ENCODE peak calls at places on chromosomes 5 and 9, in eight cellular contexts. P, I, U, R, F, C, Q and M are unnamed samples.

GRCh38 chr5:136808756-136809155 is 443.4 kb upstream of the TRPC7 start:
- DNase-seq in F (no peak), R (no peak), P (no peak), U (no peak), Q (no peak), C (no peak), I (no peak), M (no peak)

GRCh38 chr9:98897745-98898144 is 46.0 kb upstream of the COL15A1 start:
- DNase-seq in Q (no peak), R (no peak), I (no peak), C (no peak), P (no peak), F (peak; percentile 58), U (no peak), M (no peak)

GRCh38 chr9:90365646-90366045 is 277.0 kb downstream of the DIRAS2 start:
- DNase-seq in U (no peak), Q (no peak), F (no peak), I (no peak), R (no peak), C (peak; percentile 53), P (no peak), M (no peak)

GRCh38 chr9:134678671-134679443 is 37.3 kb downstream of the COL5A1 start:
- DNase-seq in U (no peak), Q (no peak), R (no peak), P (no peak), F (no peak), I (no peak), C (no peak), M (no peak)

GRCh38 chr5:98927242-98927987 is 1.4 kb downstream of the CHD1 start:
- DNase-seq in Q (peak; percentile 47), C (peak; percentile 30), I (peak; percentile 18), R (peak; percentile 45), P (no peak), U (peak; percentile 82), F (peak; percentile 71), M (peak; percentile 67)

GRCh38 chr9:36442710-36443109 is 42.6 kb upstream of the RNF38 start:
- DNase-seq in I (no peak), C (no peak), Q (no peak), P (no peak), U (no peak), R (no peak), F (no peak), M (no peak)

GRCh38 chr5:179889885-179890284 is 17.8 kb downstream of the TBC1D9B start:
- DNase-seq in C (no peak), I (no peak), Q (no peak), F (no peak), R (no peak), U (no peak), P (no peak), M (no peak)

GRCh38 chr9:130118841-130119520 is 53.2 kb upstream of the NCS1 start:
- DNase-seq in R (peak; percentile 41), Q (no peak), C (peak; percentile 87), P (no peak), F (no peak), U (peak; percentile 66), I (no peak), M (no peak)

GRCh38 chr5:179912951-179913350 is 5.3 kb upstream of the TBC1D9B start:
- DNase-seq in P (no peak), F (no peak), R (no peak), U (no peak), I (no peak), C (no peak), Q (no peak), M (no peak)

GRCh38 chr5:59829389-59829788 is 64.1 kb downstream of the PDE4D start:
- DNase-seq in C (no peak), P (no peak), I (no peak), Q (no peak), F (no peak), R (no peak), U (peak; percentile 48), M (no peak)

GRCh38 chr5:125326114-125326513 is 579.7 kb upstream of the ZNF608 start:
- DNase-seq in R (no peak), P (no peak), F (peak; percentile 52), Q (no peak), I (no peak), C (peak; percentile 47), U (peak; percentile 77), M (peak; percentile 55)

GRCh38 chr9:135919318-135919717 is 12.0 kb upstream of the CAMSAP1 start:
- DNase-seq in Q (no peak), F (no peak), I (no peak), P (no peak), R (no peak), U (no peak), C (no peak), M (no peak)

GRCh38 chr5:180799902-180800801 is 2.5 kb downstream of the MGAT1 start:
- DNase-seq in P (no peak), C (no peak), F (peak; percentile 92), R (no peak), I (no peak), Q (no peak), U (peak; percentile 89), M (no peak)

GRCh38 chr9:99050292-99050911 is 54.5 kb upstream of the TGFBR1 start:
- DNase-seq in Q (no peak), C (no peak), P (no peak), I (no peak), R (no peak), F (peak; percentile 86), U (peak; percentile 82), M (peak; percentile 48)

GRCh38 chr5:152511531-152512132 is 106.6 kb upstream of the NMUR2 start:
- DNase-seq in I (no peak), F (no peak), P (no peak), Q (no peak), U (no peak), C (no peak), R (peak; percentile 70), M (no peak)

GRCh38 chr9:131366745-131367401 is 27.0 kb upstream of the PRRC2B start:
- DNase-seq in U (peak; percentile 55), P (no peak), F (peak; percentile 52), Q (no peak), R (peak; percentile 73), C (peak; percentile 63), I (peak; percentile 68), M (peak; percentile 69)
- TF ChIP-seq EZH2phosphoT487 in U (no peak), P (no peak), F (no peak), Q (no peak), R (no peak), C (no peak), I (no peak), M (no peak)

GRCh38 chr5:57193757-57194413 is 20.0 kb downstream of the GPBP1 start:
- DNase-seq in I (no peak), Q (no peak), P (no peak), U (no peak), C (no peak), F (no peak), R (no peak), M (no peak)

GRCh38 chr5:57194653-57195052 is 20.8 kb downstream of the GPBP1 start:
- DNase-seq in U (no peak), C (no peak), R (no peak), P (no peak), Q (no peak), I (no peak), F (no peak), M (no peak)

GRCh38 chr5:57191163-57191562 is 17.3 kb downstream of the GPBP1 start:
- DNase-seq in C (no peak), Q (no peak), R (no peak), I (no peak), F (no peak), P (no peak), U (no peak), M (no peak)

GRCh38 chr5:57191986-57192385 is 18.1 kb downstream of the GPBP1 start:
- DNase-seq in F (no peak), C (no peak), Q (peak; percentile 45), R (no peak), U (no peak), I (no peak), P (no peak), M (no peak)

DNA sequence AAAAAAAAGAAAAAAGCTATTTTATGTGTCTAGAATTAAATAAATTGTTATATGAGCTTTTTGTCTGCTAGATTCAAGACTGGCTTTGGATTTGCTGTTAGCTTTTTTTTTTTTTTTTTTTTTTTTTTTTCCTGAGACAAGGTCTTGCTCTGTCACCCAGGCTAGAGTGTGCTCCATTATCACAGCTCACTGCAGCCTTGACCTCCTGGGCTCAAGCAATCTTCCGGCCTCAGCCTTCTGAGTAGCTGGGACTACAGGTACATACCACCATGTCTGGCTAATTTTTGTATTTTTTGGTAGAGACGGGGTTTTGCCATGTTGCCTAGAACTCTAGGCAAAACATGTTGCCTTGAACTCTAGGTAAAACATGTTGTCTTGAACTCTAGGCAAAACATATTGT is 16.7 kb downstream of the GPBP1 start:
- DNase-seq in U (no peak), P (no peak), C (no peak), R (no peak), F (no peak), I (no peak), Q (no peak), M (no peak)
- H3K9me2 ChIP-seq in U (no peaks in the 10 kb centered on the region), P (no peaks in the 10 kb centered on the region), C (no peaks in the 10 kb centered on the region), R (no peaks in the 10 kb centered on the region), F (no peaks in the 10 kb centered on the region), I (no peaks in the 10 kb centered on the region), Q (no peaks in the 10 kb centered on the region), M (no peaks in the 10 kb centered on the region)

GRCh38 chr5:176609724-176610429 is at the start of gene GPRIN1:
- DNase-seq in R (peak; percentile 79), U (peak; percentile 80), Q (peak; percentile 74), F (peak; percentile 68), P (peak; percentile 18), I (peak; percentile 80), C (peak; percentile 98), M (peak; percentile 85)
- TF ChIP-seq EZH2phosphoT487 in R (no peak), U (no peak), Q (no peak), F (no peak), P (no peak), I (no peak), C (no peak), M (no peak)

GRCh38 chr5:10434392-10434791 is 7.3 kb upstream of the ROPN1L start:
- DNase-seq in F (no peak), P (no peak), C (no peak), Q (no peak), R (no peak), U (no peak), I (no peak), M (no peak)

GRCh38 chr5:10431408-10431807 is 10.3 kb upstream of the ROPN1L start:
- DNase-seq in F (no peak), I (no peak), P (no peak), Q (no peak), R (no peak), U (no peak), C (no peak), M (no peak)

GRCh38 chr5:10427201-10427600 is 14.5 kb upstream of the ROPN1L start:
- DNase-seq in P (no peak), I (no peak), R (no peak), F (no peak), C (no peak), U (no peak), Q (no peak), M (no peak)

GRCh38 chr5:10427978-10428377 is 13.7 kb upstream of the ROPN1L start:
- DNase-seq in F (no peak), I (no peak), U (no peak), R (no peak), C (no peak), P (no peak), Q (no peak), M (no peak)

GRCh38 chr5:10432059-10433008 is 9.3 kb upstream of the ROPN1L start:
- DNase-seq in I (no peak), U (no peak), F (no peak), R (no peak), P (no peak), C (no peak), Q (no peak), M (no peak)
- H3K9me2 ChIP-seq in I (no peaks in the 10 kb centered on the region), U (no peaks in the 10 kb centered on the region), F (no peaks in the 10 kb centered on the region), R (no peaks in the 10 kb centered on the region), P (no peaks in the 10 kb centered on the region), C (no peaks in the 10 kb centered on the region), Q (no peaks in the 10 kb centered on the region), M (no peaks in the 10 kb centered on the region)